ENCODE peak calls at places on chromosomes 11 and 22, in seven cellular contexts. Q is T-helper 9 cell, A is LoVo, O is mucosa of gallbladder, W is GM12891, T is HuH-7.5, L is HFFc6. Z is an unnamed sample.

GRCh38 chr22:46066691-46067090 is 83.6 kb upstream of the PPARA start:
- DNase-seq in Q (no peak), A (no peak), O (no peak), W (no peak), T (no peak), L (no peak), Z (no peak)

GRCh38 chr11:65383778-65384177 is 1.3 kb upstream of the SLC25A45 start:
- DNase-seq in Q (no peak), A (no peak), O (no peak), W (no peak), T (no peak), L (no peak), Z (no peak)

GRCh38 chr22:27314276-27314807 is 487.2 kb downstream of the MN1 start:
- DNase-seq in Q (no peak), A (peak), O (no peak), W (no peak), T (no peak), L (no peak), Z (no peak)

GRCh38 chr22:37765953-37766566 is 41.7 kb upstream of the GCAT start:
- DNase-seq in Q (no peak), A (no peak), O (no peak), W (no peak), T (no peak), L (no peak), Z (no peak)

GRCh38 chr11:76701701-76702100 is 31.2 kb upstream of the LRRC32 start:
- DNase-seq in Q (no peak), A (no peak), O (no peak), W (no peak), T (no peak), L (peak), Z (no peak)

GRCh38 chr11:26905368-26905767 is 88.5 kb upstream of the FIBIN start:
- DNase-seq in Q (no peak), A (no peak), O (no peak), W (no peak), T (no peak), L (peak), Z (no peak)

GRCh38 chr22:46105494-46106278 is 44.6 kb upstream of the PPARA start:
- DNase-seq in Q (no peak), A (no peak), O (peak), W (no peak), T (peak), L (peak), Z (no peak)

GRCh38 chr22:22788460-22789037 is 99.1 kb upstream of the IGLL5 start:
- DNase-seq in Q (no peak), A (no peak), O (no peak), W (no peak), T (no peak), L (no peak), Z (no peak)

Z was measured in effector memory CD8-positive, alpha-beta T cell.